ENCODE peak calls at places on chromosomes 12 and 14, in seven cellular contexts. M, Y, I, O, F, P and N are unnamed samples.
A peak's percentile ranks its signal among the peaks of the same experiment; 100 is the strongest.

GRCh38 chr14:79516009-79516408 is 695.3 kb downstream of the DIO2 start:
- DNase-seq in M (no peak), Y (no peak), I (no peak), O (no peak), F (no peak), P (no peak), N (no peak)

GRCh38 chr14:30251017-30251416 is 307.9 kb upstream of the G2E3 start:
- DNase-seq in M (no peak), Y (no peak), I (no peak), O (no peak), F (no peak), P (no peak), N (no peak)

GRCh38 chr12:114777052-114777451 is 93.1 kb upstream of the TBX3 start:
- DNase-seq in M (peak; percentile 57), Y (no peak), I (no peak), O (no peak), F (no peak), P (no peak), N (peak; percentile 77)

GRCh38 chr12:69329669-69330428 is 18.3 kb upstream of the LYZ start:
- DNase-seq in M (no peak), Y (no peak), I (no peak), O (no peak), F (no peak), P (no peak), N (no peak)

GRCh38 chr12:80937391-80938238 is at the start of gene LIN7A:
- DNase-seq in M (no peak), Y (no peak), I (no peak), O (no peak), F (peak; percentile 57), P (peak; percentile 78), N (no peak)

GRCh38 chr12:88062464-88062863 is 33.3 kb upstream of the C12orf50 start:
- DNase-seq in M (no peak), Y (no peak), I (no peak), O (no peak), F (no peak), P (no peak), N (no peak)

GRCh38 chr14:26729851-26730250 is 132.0 kb upstream of the NOVA1 start:
- DNase-seq in M (peak; percentile 35), Y (no peak), I (no peak), O (no peak), F (no peak), P (no peak), N (no peak)

GRCh38 chr14:95697764-95698163 is 11.5 kb downstream of the TCL1B start:
- DNase-seq in M (no peak), Y (no peak), I (no peak), O (no peak), F (no peak), P (no peak), N (no peak)

GRCh38 chr12:1531654-1532366 is 62.6 kb downstream of the FBXL14 start:
- DNase-seq in M (no peak), Y (no peak), I (no peak), O (no peak), F (no peak), P (no peak), N (no peak)

GRCh38 chr12:1533205-1533601 is 61.2 kb downstream of the FBXL14 start:
- DNase-seq in M (no peak), Y (peak; percentile 79), I (no peak), O (no peak), F (no peak), P (no peak), N (no peak)

GRCh38 chr12:1533602-1534304 is 60.6 kb downstream of the FBXL14 start:
- DNase-seq in M (peak; percentile 76), Y (peak; percentile 78), I (no peak), O (no peak), F (no peak), P (no peak), N (no peak)

GRCh38 chr12:1532367-1532752 is 62.0 kb downstream of the FBXL14 start:
- DNase-seq in M (no peak), Y (peak; percentile 48), I (no peak), O (no peak), F (no peak), P (no peak), N (no peak)

GRCh38 chr12:1532796-1533195 is 61.6 kb downstream of the FBXL14 start:
- DNase-seq in M (no peak), Y (peak; percentile 46), I (no peak), O (no peak), F (no peak), P (no peak), N (no peak)
- H3K4me3 ChIP-seq in M (peak overlapping the region; percentile 55), Y (peak overlapping the region; percentile 70), I (no peak overlapping the region), O (no peak overlapping the region), F (peak overlapping the region; percentile 3), P (no peak overlapping the region), N (no peak overlapping the region)

DNA sequence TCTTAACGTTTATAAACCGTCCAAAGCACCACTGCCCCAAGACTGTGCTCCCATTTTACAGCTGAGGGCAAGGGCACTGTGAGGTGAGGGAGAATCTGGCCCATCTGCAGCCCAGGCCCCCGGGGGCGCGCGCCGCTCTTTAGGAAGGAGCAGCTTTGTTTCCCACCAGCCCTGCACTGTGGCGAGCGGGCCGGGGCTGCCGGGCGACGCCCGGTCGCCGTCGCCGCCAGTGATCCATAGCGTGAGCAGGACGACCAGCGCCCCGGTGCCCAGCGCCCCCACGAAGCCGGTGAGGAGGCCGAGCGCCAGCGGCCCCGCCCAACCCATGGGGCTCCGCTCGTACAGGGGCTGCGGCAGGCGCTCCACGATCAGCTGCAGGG is 34.6 kb downstream of the FIGNL2 start:
- DNase-seq in M (no peak), Y (no peak), I (no peak), O (no peak), F (no peak), P (no peak), N (no peak)
- H3K4me3 ChIP-seq in M (peak overlapping the region; percentile 23), Y (no peak overlapping the region), I (peak overlapping the region; percentile 39), O (peak overlapping the region; percentile 62), F (peak overlapping the region; percentile 62), P (peak overlapping the region; percentile 33), N (peak overlapping the region; percentile 28)

GRCh38 chr12:50771409-50771808 is 7.5 kb downstream of the ATF1 start:
- DNase-seq in M (no peak), Y (no peak), I (no peak), O (no peak), F (no peak), P (no peak), N (no peak)

GRCh38 chr12:50764861-50765324 is 992 bp downstream of the ATF1 start:
- DNase-seq in M (no peak), Y (peak; percentile 78), I (no peak), O (no peak), F (no peak), P (no peak), N (no peak)

GRCh38 chr12:50764116-50764860 is 387 bp downstream of the ATF1 start:
- DNase-seq in M (no peak), Y (no peak), I (no peak), O (no peak), F (peak; percentile 34), P (peak; percentile 95), N (no peak)

GRCh38 chr12:50763637-50764115 is at the start of gene ATF1:
- DNase-seq in M (peak; percentile 78), Y (peak; percentile 97), I (peak; percentile 79), O (peak; percentile 93), F (peak; percentile 91), P (peak; percentile 98), N (peak; percentile 75)

GRCh38 chr12:50765325-50765911 is 1.5 kb downstream of the ATF1 start:
- DNase-seq in M (no peak), Y (peak; percentile 75), I (no peak), O (no peak), F (peak; percentile 18), P (no peak), N (no peak)
- H3K4me3 ChIP-seq in M (peak overlapping the region; percentile 93), Y (peak overlapping the region; percentile 84), I (peak overlapping the region; percentile 90), O (peak overlapping the region; percentile 97), F (peak overlapping the region; percentile 83), P (peak overlapping the region; percentile 98), N (peak overlapping the region; percentile 93)

DNA sequence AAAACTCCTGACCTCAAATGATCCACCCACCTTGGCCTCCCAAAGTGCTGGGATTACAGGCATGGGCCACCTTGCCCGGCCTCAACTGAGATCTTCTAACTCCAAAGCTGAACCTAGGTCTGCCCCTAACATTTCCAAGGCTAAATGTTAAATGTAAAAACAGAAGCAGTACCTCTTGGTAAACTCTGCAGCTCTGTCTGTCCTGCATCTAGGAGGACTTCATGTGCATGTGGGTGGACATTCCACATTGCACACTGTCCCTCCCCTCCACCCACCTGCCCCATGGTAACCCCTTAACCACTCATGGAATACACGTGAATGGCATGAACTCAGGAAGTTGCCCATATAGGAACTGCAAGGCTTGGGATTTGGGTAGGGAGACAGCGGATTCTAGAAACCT is 33.1 kb downstream of the SNX6 start:
- DNase-seq in M (no peak), Y (no peak), I (no peak), O (no peak), F (no peak), P (no peak), N (no peak)
- H3K4me3 ChIP-seq in M (no peak overlapping the region), Y (no peak overlapping the region), I (no peak overlapping the region), O (no peak overlapping the region), F (no peak overlapping the region), P (no peak overlapping the region), N (no peak overlapping the region)

GRCh38 chr12:30100736-30101135 is 317.0 kb upstream of the TMTC1 start:
- DNase-seq in M (peak; percentile 37), Y (no peak), I (no peak), O (no peak), F (no peak), P (no peak), N (no peak)
- H3K4me3 ChIP-seq in M (no peak overlapping the region), Y (no peak overlapping the region), I (no peak overlapping the region), O (no peak overlapping the region), F (no peak overlapping the region), P (no peak overlapping the region), N (no peak overlapping the region)

GRCh38 chr14:22336031-22336430 is 253.0 kb downstream of the DAD1 start:
- DNase-seq in M (no peak), Y (no peak), I (no peak), O (no peak), F (no peak), P (no peak), N (no peak)

GRCh38 chr14:22332671-22333407 is 256.2 kb downstream of the DAD1 start:
- DNase-seq in M (no peak), Y (no peak), I (no peak), O (no peak), F (no peak), P (no peak), N (no peak)

GRCh38 chr14:22334627-22335026 is 254.4 kb downstream of the DAD1 start:
- DNase-seq in M (no peak), Y (no peak), I (no peak), O (no peak), F (no peak), P (no peak), N (no peak)

GRCh38 chr14:22334275-22334577 is 254.8 kb downstream of the DAD1 start:
- DNase-seq in M (no peak), Y (no peak), I (no peak), O (no peak), F (no peak), P (no peak), N (no peak)

GRCh38 chr14:22333408-22334274 is 255.4 kb downstream of the DAD1 start:
- DNase-seq in M (peak; percentile 55), Y (no peak), I (no peak), O (no peak), F (no peak), P (no peak), N (peak; percentile 16)
- H3K4me3 ChIP-seq in M (no peak overlapping the region), Y (no peak overlapping the region), I (no peak overlapping the region), O (no peak overlapping the region), F (no peak overlapping the region), P (no peak overlapping the region), N (no peak overlapping the region)